ENCODE peak calls at places on chromosomes 1 and 21, in five cellular contexts. One of them, this sample, is unnamed.

GRCh38 chr1:228445867-228446584 is 29.4 kb upstream of the TRIM17 start:
- DNase-seq in pancreas: no peak
- DNase-seq in Peyer's patch: no peak
- DNase-seq in body of pancreas: no peak
- DNase-seq in CD8-positive, alpha-beta T cell: no peak
- DNase-seq in this sample: no peak

GRCh38 chr1:84170171-84170570 is 26.1 kb downstream of the PRKACB start:
- DNase-seq in pancreas: no peak
- DNase-seq in Peyer's patch: no peak
- DNase-seq in body of pancreas: no peak
- DNase-seq in CD8-positive, alpha-beta T cell: no peak
- DNase-seq in this sample: no peak

GRCh38 chr1:182383934-182384333 is 7.7 kb downstream of the GLUL start:
- DNase-seq in pancreas: no peak
- DNase-seq in Peyer's patch: no peak
- DNase-seq in body of pancreas: no peak
- DNase-seq in CD8-positive, alpha-beta T cell: no peak
- DNase-seq in this sample: no peak

GRCh38 chr21:42847726-42848125 is 31.6 kb downstream of the WDR4 start:
- DNase-seq in pancreas: no peak
- DNase-seq in Peyer's patch: peak; percentile 14
- DNase-seq in body of pancreas: peak; percentile 2
- DNase-seq in CD8-positive, alpha-beta T cell: no peak
- DNase-seq in this sample: no peak

GRCh38 chr1:225871374-225872074 is 10.7 kb downstream of the TMEM63A start:
- DNase-seq in pancreas: no peak
- DNase-seq in Peyer's patch: no peak
- DNase-seq in body of pancreas: no peak
- DNase-seq in CD8-positive, alpha-beta T cell: no peak
- DNase-seq in this sample: no peak

GRCh38 chr1:40694353-40694874 is 2.9 kb downstream of the NFYC start:
- DNase-seq in pancreas: no peak
- DNase-seq in Peyer's patch: no peak
- DNase-seq in body of pancreas: no peak
- DNase-seq in CD8-positive, alpha-beta T cell: no peak
- DNase-seq in this sample: no peak

GRCh38 chr21:43867936-43868335 is 2.9 kb downstream of the AGPAT3 start:
- DNase-seq in pancreas: no peak
- DNase-seq in Peyer's patch: no peak
- DNase-seq in body of pancreas: no peak
- DNase-seq in CD8-positive, alpha-beta T cell: no peak
- DNase-seq in this sample: no peak

GRCh38 chr1:185317886-185318310 is 855 bp upstream of the IVNS1ABP start:
- DNase-seq in pancreas: peak; percentile 20
- DNase-seq in Peyer's patch: no peak
- DNase-seq in body of pancreas: peak; percentile 42
- DNase-seq in CD8-positive, alpha-beta T cell: peak; percentile 65
- DNase-seq in this sample: no peak

GRCh38 chr1:91750398-91750996 is 135.5 kb downstream of the TGFBR3 start:
- DNase-seq in pancreas: peak; percentile 35
- DNase-seq in Peyer's patch: no peak
- DNase-seq in body of pancreas: peak; percentile 61
- DNase-seq in CD8-positive, alpha-beta T cell: no peak
- DNase-seq in this sample: no peak

GRCh38 chr21:17139696-17140095 is 373.1 kb upstream of the CXADR start:
- DNase-seq in pancreas: no peak
- DNase-seq in Peyer's patch: no peak
- DNase-seq in body of pancreas: no peak
- DNase-seq in CD8-positive, alpha-beta T cell: no peak
- DNase-seq in this sample: no peak

GRCh38 chr1:203338335-203339036 is 12.4 kb downstream of the FMOD start:
- DNase-seq in pancreas: peak; percentile 47
- DNase-seq in Peyer's patch: peak; percentile 62
- DNase-seq in body of pancreas: peak; percentile 68
- DNase-seq in CD8-positive, alpha-beta T cell: peak; percentile 48
- DNase-seq in this sample: peak; percentile 87

GRCh38 chr1:36764796-36765195 is 269.5 kb downstream of the GRIK3 start:
- DNase-seq in pancreas: no peak
- DNase-seq in Peyer's patch: no peak
- DNase-seq in body of pancreas: no peak
- DNase-seq in CD8-positive, alpha-beta T cell: no peak
- DNase-seq in this sample: peak; percentile 95

GRCh38 chr1:10368194-10368593 is 30.7 kb upstream of the PGD start:
- DNase-seq in pancreas: no peak
- DNase-seq in Peyer's patch: no peak
- DNase-seq in body of pancreas: no peak
- DNase-seq in CD8-positive, alpha-beta T cell: no peak
- DNase-seq in this sample: no peak

GRCh38 chr1:64986903-64987871 is 20.8 kb upstream of the JAK1 start:
- DNase-seq in pancreas: no peak
- DNase-seq in Peyer's patch: no peak
- DNase-seq in body of pancreas: peak; percentile 25
- DNase-seq in CD8-positive, alpha-beta T cell: no peak
- DNase-seq in this sample: no peak

GRCh38 chr1:93753766-93754763 is 72.4 kb upstream of the BCAR3 start:
- DNase-seq in pancreas: no peak
- DNase-seq in Peyer's patch: no peak
- DNase-seq in body of pancreas: no peak
- DNase-seq in CD8-positive, alpha-beta T cell: no peak
- DNase-seq in this sample: no peak

GRCh38 chr1:165851034-165851658 is 23.7 kb downstream of the UCK2 start:
- DNase-seq in pancreas: no peak
- DNase-seq in Peyer's patch: no peak
- DNase-seq in body of pancreas: no peak
- DNase-seq in CD8-positive, alpha-beta T cell: no peak
- DNase-seq in this sample: peak; percentile 42

GRCh38 chr1:13605159-13605558 is 21.5 kb downstream of the PDPN start:
- DNase-seq in pancreas: no peak
- DNase-seq in Peyer's patch: no peak
- DNase-seq in body of pancreas: no peak
- DNase-seq in CD8-positive, alpha-beta T cell: no peak
- DNase-seq in this sample: no peak

GRCh38 chr1:203450541-203451149 is 25.0 kb upstream of the PRELP start:
- DNase-seq in pancreas: no peak
- DNase-seq in Peyer's patch: no peak
- DNase-seq in body of pancreas: no peak
- DNase-seq in CD8-positive, alpha-beta T cell: no peak
- DNase-seq in this sample: peak; percentile 85

GRCh38 chr1:85296980-85297379 is 20.5 kb upstream of the BCL10 start:
- DNase-seq in pancreas: no peak
- DNase-seq in Peyer's patch: no peak
- DNase-seq in body of pancreas: no peak
- DNase-seq in CD8-positive, alpha-beta T cell: no peak
- DNase-seq in this sample: no peak

GRCh38 chr1:94316836-94317789 is 79.7 kb upstream of the ARHGAP29 start:
- DNase-seq in pancreas: no peak
- DNase-seq in Peyer's patch: no peak
- DNase-seq in body of pancreas: no peak
- DNase-seq in CD8-positive, alpha-beta T cell: no peak
- DNase-seq in this sample: no peak

GRCh38 chr1:115166531-115167091 is 77.3 kb upstream of the TSPAN2 start:
- DNase-seq in pancreas: no peak
- DNase-seq in Peyer's patch: no peak
- DNase-seq in body of pancreas: no peak
- DNase-seq in CD8-positive, alpha-beta T cell: no peak
- DNase-seq in this sample: no peak

GRCh38 chr1:234611153-234611798 is 1.3 kb upstream of the IRF2BP2 start:
- DNase-seq in pancreas: no peak
- DNase-seq in Peyer's patch: no peak
- DNase-seq in body of pancreas: no peak
- DNase-seq in CD8-positive, alpha-beta T cell: peak; percentile 58
- DNase-seq in this sample: peak; percentile 96

GRCh38 chr1:59947047-59947938 is 20.7 kb upstream of the CYP2J2 start:
- DNase-seq in pancreas: peak; percentile 31
- DNase-seq in Peyer's patch: no peak
- DNase-seq in body of pancreas: peak; percentile 68
- DNase-seq in CD8-positive, alpha-beta T cell: peak; percentile 16
- DNase-seq in this sample: peak; percentile 64

GRCh38 chr1:229970714-229971113 is 96.3 kb upstream of the GALNT2 start:
- DNase-seq in pancreas: no peak
- DNase-seq in Peyer's patch: no peak
- DNase-seq in body of pancreas: no peak
- DNase-seq in CD8-positive, alpha-beta T cell: no peak
- DNase-seq in this sample: no peak

GRCh38 chr1:108502138-108502537 is 52.0 kb downstream of the NBPF6 start:
- DNase-seq in pancreas: no peak
- DNase-seq in Peyer's patch: no peak
- DNase-seq in body of pancreas: no peak
- DNase-seq in CD8-positive, alpha-beta T cell: no peak
- DNase-seq in this sample: no peak

GRCh38 chr1:28205243-28205642 is 27.6 kb downstream of the DNAJC8 start:
- DNase-seq in pancreas: no peak
- DNase-seq in Peyer's patch: no peak
- DNase-seq in body of pancreas: no peak
- DNase-seq in CD8-positive, alpha-beta T cell: no peak
- DNase-seq in this sample: no peak

GRCh38 chr1:207191061-207191460 is 87.0 kb downstream of the C4BPA start:
- DNase-seq in pancreas: no peak
- DNase-seq in Peyer's patch: no peak
- DNase-seq in body of pancreas: no peak
- DNase-seq in CD8-positive, alpha-beta T cell: no peak
- DNase-seq in this sample: no peak

GRCh38 chr1:23169727-23170335 is 1.2 kb upstream of the LUZP1 start:
- DNase-seq in pancreas: no peak
- DNase-seq in Peyer's patch: no peak
- DNase-seq in body of pancreas: peak; percentile 46
- DNase-seq in CD8-positive, alpha-beta T cell: no peak
- DNase-seq in this sample: no peak

GRCh38 chr1:23169219-23169575 is 541 bp upstream of the LUZP1 start:
- DNase-seq in pancreas: no peak
- DNase-seq in Peyer's patch: no peak
- DNase-seq in body of pancreas: no peak
- DNase-seq in CD8-positive, alpha-beta T cell: no peak
- DNase-seq in this sample: no peak

GRCh38 chr1:23168079-23168461 is 586 bp downstream of the LUZP1 start:
- DNase-seq in pancreas: peak; percentile 32
- DNase-seq in Peyer's patch: peak; percentile 72
- DNase-seq in body of pancreas: peak; percentile 53
- DNase-seq in CD8-positive, alpha-beta T cell: peak; percentile 7
- DNase-seq in this sample: no peak

GRCh38 chr1:23168462-23169218 is at the start of gene LUZP1:
- DNase-seq in pancreas: peak; percentile 70
- DNase-seq in Peyer's patch: peak; percentile 93
- DNase-seq in body of pancreas: peak; percentile 88
- DNase-seq in CD8-positive, alpha-beta T cell: peak; percentile 86
- DNase-seq in this sample: peak; percentile 83

GRCh38 chr1:23171181-23171755 is 2.6 kb upstream of the LUZP1 start:
- DNase-seq in pancreas: no peak
- DNase-seq in Peyer's patch: no peak
- DNase-seq in body of pancreas: no peak
- DNase-seq in CD8-positive, alpha-beta T cell: no peak
- DNase-seq in this sample: no peak
- H3K27ac ChIP-seq in pancreas: no peak overlapping the region
- H3K27ac ChIP-seq in Peyer's patch: no peak overlapping the region
- H3K27ac ChIP-seq in body of pancreas: no peak overlapping the region
- H3K27ac ChIP-seq in CD8-positive, alpha-beta T cell: no peak overlapping the region
- H3K27ac ChIP-seq in this sample: no peak overlapping the region

GRCh38 chr1:176051402-176051801 is 155.7 kb downstream of the COP1 start:
- DNase-seq in pancreas: no peak
- DNase-seq in Peyer's patch: no peak
- DNase-seq in body of pancreas: no peak
- DNase-seq in CD8-positive, alpha-beta T cell: no peak
- DNase-seq in this sample: no peak
- H3K27ac ChIP-seq in pancreas: no peak overlapping the region
- H3K27ac ChIP-seq in Peyer's patch: no peak overlapping the region
- H3K27ac ChIP-seq in body of pancreas: no peak overlapping the region
- H3K27ac ChIP-seq in CD8-positive, alpha-beta T cell: no peak overlapping the region
- H3K27ac ChIP-seq in this sample: no peak overlapping the region

GRCh38 chr1:35222322-35223108 is 29.6 kb upstream of the SFPQ start:
- DNase-seq in pancreas: no peak
- DNase-seq in Peyer's patch: no peak
- DNase-seq in body of pancreas: no peak
- DNase-seq in CD8-positive, alpha-beta T cell: no peak
- DNase-seq in this sample: no peak

GRCh38 chr1:35226546-35226945 is 33.6 kb upstream of the SFPQ start:
- DNase-seq in pancreas: no peak
- DNase-seq in Peyer's patch: no peak
- DNase-seq in body of pancreas: no peak
- DNase-seq in CD8-positive, alpha-beta T cell: no peak
- DNase-seq in this sample: no peak

GRCh38 chr1:35215346-35215745 is 22.4 kb upstream of the SFPQ start:
- DNase-seq in pancreas: no peak
- DNase-seq in Peyer's patch: no peak
- DNase-seq in body of pancreas: no peak
- DNase-seq in CD8-positive, alpha-beta T cell: no peak
- DNase-seq in this sample: no peak

GRCh38 chr1:35223109-35223630 is 30.2 kb upstream of the SFPQ start:
- DNase-seq in pancreas: no peak
- DNase-seq in Peyer's patch: no peak
- DNase-seq in body of pancreas: no peak
- DNase-seq in CD8-positive, alpha-beta T cell: no peak
- DNase-seq in this sample: no peak

GRCh38 chr1:35220976-35221375 is 28.0 kb upstream of the SFPQ start:
- DNase-seq in pancreas: no peak
- DNase-seq in Peyer's patch: no peak
- DNase-seq in body of pancreas: no peak
- DNase-seq in CD8-positive, alpha-beta T cell: no peak
- DNase-seq in this sample: peak; percentile 23
- H3K27ac ChIP-seq in pancreas: no peak overlapping the region
- H3K27ac ChIP-seq in Peyer's patch: no peak overlapping the region
- H3K27ac ChIP-seq in body of pancreas: no peak overlapping the region
- H3K27ac ChIP-seq in CD8-positive, alpha-beta T cell: no peak overlapping the region
- H3K27ac ChIP-seq in this sample: no peak overlapping the region

GRCh38 chr1:89378001-89378400 is 14.1 kb downstream of the GBP6 start:
- DNase-seq in pancreas: no peak
- DNase-seq in Peyer's patch: no peak
- DNase-seq in body of pancreas: no peak
- DNase-seq in CD8-positive, alpha-beta T cell: no peak
- DNase-seq in this sample: no peak
- H3K27ac ChIP-seq in pancreas: no peak overlapping the region
- H3K27ac ChIP-seq in Peyer's patch: no peak overlapping the region
- H3K27ac ChIP-seq in body of pancreas: no peak overlapping the region
- H3K27ac ChIP-seq in CD8-positive, alpha-beta T cell: no peak overlapping the region
- H3K27ac ChIP-seq in this sample: no peak overlapping the region

DNA sequence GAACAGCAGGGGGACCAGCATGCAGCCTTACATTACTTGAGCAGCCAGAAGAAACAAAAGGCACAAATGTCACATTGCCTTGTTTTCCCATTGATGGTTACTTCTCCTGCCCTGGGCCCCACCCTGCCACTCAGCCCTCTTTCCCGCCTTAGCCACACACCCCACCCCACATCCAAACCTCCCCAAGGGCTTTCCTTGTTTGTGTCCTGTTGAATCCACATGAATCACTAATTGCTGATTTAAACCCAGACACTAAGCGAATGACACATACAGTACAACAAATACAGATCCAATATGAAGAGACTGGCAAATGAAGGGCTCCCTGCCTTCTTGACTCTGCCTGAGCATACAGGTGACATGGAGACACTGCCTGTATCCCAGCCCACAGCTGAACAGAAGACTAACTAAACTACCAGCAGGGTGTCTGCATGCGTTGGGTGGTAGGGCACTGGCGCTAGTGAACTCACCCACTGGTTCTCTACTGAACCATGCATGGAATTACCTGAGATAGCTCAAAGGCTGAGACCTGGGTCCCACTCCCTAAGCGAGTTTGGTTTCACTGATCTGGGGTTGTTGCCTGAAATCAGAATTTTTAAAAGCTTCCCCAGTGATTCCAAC is 3.1 kb downstream of the IGSF3 start:
- DNase-seq in pancreas: no peak
- DNase-seq in Peyer's patch: no peak
- DNase-seq in body of pancreas: no peak
- DNase-seq in CD8-positive, alpha-beta T cell: no peak
- DNase-seq in this sample: no peak
- H3K27ac ChIP-seq in pancreas: no peak overlapping the region
- H3K27ac ChIP-seq in Peyer's patch: no peak overlapping the region
- H3K27ac ChIP-seq in body of pancreas: no peak overlapping the region
- H3K27ac ChIP-seq in CD8-positive, alpha-beta T cell: no peak overlapping the region
- H3K27ac ChIP-seq in this sample: no peak overlapping the region